ENCODE peak calls at places on chromosomes 3 and 15, in ten cellular contexts. R is lower lobe of right lung, Z is IMR-90, Q is heart right ventricle, O is astrocyte, H is endodermal cell, I is NB4, T is right lobe of liver, U is fibroblast of lung, Y is spleen. N is an unnamed sample.

GRCh38 chr15:101534376-101534970 is 45.0 kb upstream of the PCSK6 start:
- DNase-seq in T (no peak), H (no peak), R (no peak), Z (no peak), O (no peak), Y (no peak), U (no peak), Q (no peak), I (no peak), N (no peak)

GRCh38 chr15:78988361-78988911 is 43.6 kb upstream of the CTSH start:
- DNase-seq in Q (peak), I (peak), O (peak), H (no peak), R (peak), U (peak), Z (peak), Y (peak), T (no peak), N (no peak)

GRCh38 chr3:129033619-129034321 is 26.8 kb upstream of the GP9 start:
- DNase-seq in T (no peak), Y (no peak), Z (no peak), I (no peak), O (no peak), Q (no peak), H (no peak), U (no peak), R (no peak), N (no peak)

GRCh38 chr3:66394261-66395249 is 106.3 kb downstream of the LRIG1 start:
- DNase-seq in O (peak), Q (no peak), I (no peak), H (peak), T (no peak), Z (peak), U (peak), Y (peak), R (no peak), N (no peak)

GRCh38 chr15:34799149-34799824 is 3.9 kb upstream of the ACTC1 start:
- DNase-seq in O (no peak), T (peak), Y (no peak), Z (no peak), I (no peak), H (peak), Q (peak), R (no peak), U (peak), N (no peak)

GRCh38 chr3:18011387-18011786 is 269.0 kb upstream of the TBC1D5 start:
- DNase-seq in T (no peak), O (no peak), H (no peak), U (no peak), Y (no peak), Z (no peak), I (no peak), R (no peak), Q (no peak), N (no peak)

GRCh38 chr15:52112203-52112750 is 298 bp downstream of the BCL2L10 start:
- DNase-seq in U (no peak), T (peak), R (peak), Q (no peak), H (peak), Y (peak), O (no peak), Z (no peak), I (peak), N (no peak)

GRCh38 chr15:28456476-28457395 is 76.0 kb downstream of the GOLGA8G start:
- DNase-seq in Y (peak), H (peak), U (no peak), Z (peak), R (peak), T (peak), O (no peak), I (no peak), Q (no peak), N (no peak)

GRCh38 chr3:189038773-189039720 is 132.7 kb upstream of the TPRG1 start:
- DNase-seq in O (no peak), U (no peak), T (no peak), Y (no peak), Z (no peak), I (no peak), H (no peak), Q (no peak), R (no peak), N (no peak)

GRCh38 chr3:196617256-196617655 is 22.2 kb upstream of the NRROS start:
- DNase-seq in Y (no peak), U (no peak), R (no peak), I (peak), T (no peak), H (no peak), Z (no peak), Q (no peak), O (no peak), N (no peak)

GRCh38 chr15:52438047-52438446 is 90.6 kb downstream of the MYO5A start:
- DNase-seq in T (no peak), H (no peak), R (no peak), U (no peak), I (peak), Z (peak), O (no peak), Q (no peak), Y (no peak), N (no peak)

GRCh38 chr15:89366656-89367393 is 32.2 kb upstream of the POLG start:
- DNase-seq in I (no peak), T (no peak), R (no peak), Q (no peak), Y (no peak), O (no peak), H (no peak), Z (no peak), U (no peak), N (no peak)
- H3K4me3 ChIP-seq in I (no peak), T (no peak), R (peak), Q (no peak), Y (no peak), O (peak), H (no peak), Z (no peak), U (no peak), N (no peak)

GRCh38 chr15:44426975-44427755 is at the start of gene CTDSPL2:
- DNase-seq in Z (peak), H (peak), R (peak), I (peak), T (peak), U (peak), Y (peak), Q (peak), O (peak), N (peak)
- TF ChIP-seq CTCF in Z (peak), H (peak), R (peak), I (peak), T (peak), U (peak), Y (peak), Q (peak), O (peak), N (peak)

DNA sequence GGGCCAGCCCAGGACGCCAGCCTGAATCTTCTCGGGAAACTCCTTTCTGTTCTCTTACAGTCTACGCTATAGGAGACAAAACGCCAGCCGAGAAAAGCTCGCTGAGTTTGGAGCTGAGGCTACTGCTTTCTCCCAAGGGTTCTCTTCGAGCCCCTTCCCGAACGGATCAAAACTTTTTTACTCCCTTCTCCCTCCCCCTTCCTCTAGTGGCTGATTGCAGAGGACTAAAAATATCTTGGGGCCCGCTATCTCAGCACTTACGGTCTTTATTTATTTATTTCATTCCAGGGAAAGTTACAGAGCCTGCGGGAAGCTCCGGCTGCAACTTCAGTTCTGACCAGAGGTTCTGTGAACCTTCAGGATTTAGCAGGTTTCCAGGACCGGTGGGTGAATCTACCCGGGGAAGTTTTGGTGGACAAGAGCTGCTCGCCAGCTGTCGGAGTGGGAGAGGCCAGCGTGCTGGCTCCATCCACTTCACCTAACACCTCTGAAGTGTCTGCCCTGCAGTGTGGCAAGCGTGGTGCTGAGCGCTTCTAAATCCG is 454 bp upstream of the PDZRN3 start:
- DNase-seq in I (no peak), Q (peak), T (no peak), U (peak), O (peak), H (peak), R (no peak), Z (peak), Y (no peak), N (no peak)
- H3K4me3 ChIP-seq in I (no peak), Q (peak), T (peak), U (peak), O (peak), H (peak), R (peak), Z (peak), Y (peak), N (no peak)

GRCh38 chr15:98083203-98083910 is 122.9 kb downstream of the ARRDC4 start:
- DNase-seq in O (no peak), Y (no peak), U (no peak), Z (no peak), R (no peak), I (no peak), Q (no peak), H (peak), T (no peak), N (no peak)
- TF ChIP-seq CTCF in O (no peak), Y (no peak), U (no peak), Z (no peak), R (no peak), I (no peak), Q (no peak), H (peak), T (no peak), N (no peak)

GRCh38 chr3:45795509-45795881 is 841 bp downstream of the SLC6A20 start:
- DNase-seq in Z (peak), U (no peak), R (no peak), O (peak), H (no peak), Y (no peak), T (no peak), Q (no peak), I (no peak), N (no peak)
- H3K4me3 ChIP-seq in Z (no peak), U (no peak), R (peak), O (no peak), H (peak), Y (peak), T (no peak), Q (no peak), I (no peak), N (no peak)

GRCh38 chr15:92655178-92655995 is at the start of gene FAM174B:
- DNase-seq in R (peak), I (no peak), Q (peak), U (peak), H (peak), O (peak), Y (no peak), T (no peak), Z (no peak), N (no peak)
- TF ChIP-seq CTCF in R (no peak), I (no peak), Q (no peak), U (no peak), H (peak), O (no peak), Y (no peak), T (no peak), Z (no peak), N (peak)

N was measured in GM12864.